ENCODE peak calls at places on chromosomes 5 and 9, in eight cellular contexts. Y is fibroblast of pulmonary artery, A is tibial artery, N is stomach, D is astrocyte, B is cardiac fibroblast, J is brain microvascular endothelial cell, H is MCF 10A. V is an unnamed sample.

GRCh38 chr9:37025381-37026084 is 8.5 kb downstream of the PAX5 start:
- DNase-seq in B (no peak), A (no peak), Y (no peak), N (no peak), H (no peak), D (no peak), J (no peak), V (no peak)

GRCh38 chr5:177372534-177372896 is 11.7 kb upstream of the SLC34A1 start:
- DNase-seq in N (no peak), A (no peak), B (no peak), H (no peak), Y (no peak), J (no peak), D (no peak), V (no peak)

GRCh38 chr5:40124367-40124766 is 555.3 kb upstream of the PTGER4 start:
- DNase-seq in Y (no peak), D (no peak), H (peak; percentile 33), A (no peak), J (no peak), N (no peak), B (peak; percentile 29), V (no peak)

GRCh38 chr5:107512029-107512428 is 158.7 kb downstream of the EFNA5 start:
- DNase-seq in D (no peak), J (no peak), N (no peak), A (no peak), H (no peak), B (no peak), Y (no peak), V (no peak)

GRCh38 chr9:2655411-2655901 is 33.9 kb downstream of the VLDLR start:
- DNase-seq in H (peak; percentile 60), N (no peak), Y (peak; percentile 82), D (peak; percentile 96), B (peak; percentile 95), A (no peak), J (peak; percentile 93), V (no peak)

GRCh38 chr5:74927336-74927735 is 61.1 kb upstream of the FAM169A start:
- DNase-seq in D (no peak), N (no peak), Y (no peak), H (no peak), A (no peak), B (no peak), J (no peak), V (no peak)

GRCh38 chr5:107806705-107807104 is 136.0 kb upstream of the EFNA5 start:
- DNase-seq in Y (no peak), B (no peak), A (no peak), J (peak; percentile 32), D (peak; percentile 88), H (peak; percentile 88), N (no peak), V (no peak)

GRCh38 chr5:61280205-61280604 is 51.9 kb upstream of the ZSWIM6 start:
- DNase-seq in J (peak; percentile 86), H (peak; percentile 92), N (no peak), B (peak; percentile 91), D (peak; percentile 86), A (no peak), Y (peak; percentile 77), V (peak; percentile 61)

DNA sequence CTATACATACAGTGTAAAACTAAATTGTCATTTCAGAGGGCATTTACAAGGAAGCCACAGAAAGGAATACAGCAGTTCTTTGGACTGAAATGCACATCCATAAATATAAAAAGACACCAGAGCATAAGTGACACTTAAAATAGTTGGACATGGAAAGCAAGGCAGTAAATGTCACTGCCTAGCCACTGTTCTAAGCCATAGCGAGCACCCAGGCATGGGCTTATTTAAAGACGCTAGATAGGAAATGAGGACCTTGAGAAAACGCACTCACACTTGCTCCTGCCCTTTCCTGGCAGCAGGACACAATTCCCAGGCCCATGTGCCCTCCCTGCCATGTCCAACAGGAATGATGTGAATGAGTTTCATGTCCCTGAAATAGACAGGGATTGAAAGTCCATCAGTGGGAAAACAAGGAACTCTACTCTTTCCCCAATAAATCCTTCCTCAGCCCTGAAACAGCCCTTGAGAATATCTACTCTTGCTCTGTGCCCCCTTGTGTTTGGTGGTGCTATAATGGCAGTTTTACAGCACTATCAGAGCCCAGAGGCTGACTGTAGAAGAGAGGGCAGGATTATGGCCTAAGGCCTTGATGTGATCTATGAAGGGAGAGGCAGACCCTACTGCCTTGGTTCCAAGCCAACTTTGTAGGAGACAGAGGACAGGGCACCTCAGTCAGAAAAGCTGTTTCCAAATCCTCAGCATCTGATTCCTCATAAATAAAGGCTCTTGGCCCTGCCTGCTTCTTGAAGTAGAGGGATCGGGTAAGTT is 182.9 kb downstream of the SAXO1 start:
- DNase-seq in H (no peak), D (no peak), Y (no peak), J (no peak), N (no peak), B (no peak), A (no peak), V (no peak)
- TF ChIP-seq CTCF in H (no peak), D (no peak), Y (no peak), J (no peak), N (no peak), B (no peak), A (no peak), V (no peak)

DNA sequence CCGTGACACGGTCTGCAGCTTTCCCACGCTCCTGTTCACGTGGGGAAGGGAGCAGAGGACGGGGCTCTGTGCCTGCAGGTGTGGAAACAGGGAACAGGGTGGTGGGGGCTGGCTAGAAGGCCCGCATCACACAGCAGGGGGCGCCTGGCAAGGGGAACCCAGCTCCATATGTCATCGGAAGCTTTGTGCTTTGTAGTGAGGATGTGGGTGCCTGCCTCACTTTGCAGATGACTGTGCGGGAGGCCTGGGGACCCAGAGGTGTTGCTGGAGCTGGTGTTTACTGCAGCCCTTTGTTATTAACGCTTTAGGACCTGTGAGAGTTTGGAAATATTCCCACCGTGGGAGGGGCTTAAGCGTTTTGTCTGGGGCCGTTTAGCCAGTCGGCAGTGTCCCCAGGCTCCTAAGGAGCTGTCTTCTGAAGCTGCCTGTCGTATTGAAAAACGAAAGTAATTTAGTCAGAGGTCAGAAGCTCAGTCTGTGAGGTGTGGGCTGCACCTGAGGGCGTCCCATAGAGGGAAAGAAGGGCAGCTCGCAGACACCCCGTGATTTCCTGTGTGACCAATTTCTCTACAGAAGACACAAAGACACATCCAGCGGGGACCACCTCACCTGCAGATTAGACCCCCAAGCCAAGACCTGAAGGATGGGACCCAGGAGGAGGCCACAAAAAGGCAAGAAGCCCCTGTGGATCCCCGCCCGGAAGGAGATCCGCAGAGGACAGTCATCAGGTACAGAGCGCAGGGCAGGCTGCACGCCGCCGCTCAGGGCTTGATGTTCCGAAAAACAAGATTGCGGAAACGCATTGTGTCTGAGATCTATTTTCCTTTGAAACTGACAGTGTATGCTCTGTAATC is 9.1 kb downstream of the MAN1B1 start:
- DNase-seq in H (no peak), J (no peak), N (peak; percentile 46), Y (no peak), A (no peak), D (no peak), B (no peak), V (peak; percentile 57)
- TF ChIP-seq CTCF in H (no peak), J (peak; percentile 32), N (no peak), Y (peak; percentile 6), A (no peak), D (no peak), B (no peak), V (no peak)

GRCh38 chr9:127165096-127165495 is 42.7 kb upstream of the ANGPTL2 start:
- DNase-seq in J (no peak), H (no peak), B (no peak), Y (no peak), A (peak; percentile 33), D (no peak), N (peak; percentile 24), V (no peak)

GRCh38 chr9:127163409-127163808 is 41.0 kb upstream of the ANGPTL2 start:
- DNase-seq in H (peak; percentile 71), D (peak; percentile 73), A (no peak), N (no peak), Y (peak; percentile 88), B (peak; percentile 88), J (peak; percentile 48), V (no peak)

GRCh38 chr9:127162046-127162445 is 39.6 kb upstream of the ANGPTL2 start:
- DNase-seq in D (no peak), J (no peak), A (peak; percentile 12), B (no peak), H (peak; percentile 36), N (no peak), Y (no peak), V (no peak)

GRCh38 chr9:127161081-127161621 is 38.7 kb upstream of the ANGPTL2 start:
- DNase-seq in H (no peak), B (no peak), Y (no peak), N (peak; percentile 17), D (no peak), A (peak; percentile 46), J (no peak), V (no peak)

DNA sequence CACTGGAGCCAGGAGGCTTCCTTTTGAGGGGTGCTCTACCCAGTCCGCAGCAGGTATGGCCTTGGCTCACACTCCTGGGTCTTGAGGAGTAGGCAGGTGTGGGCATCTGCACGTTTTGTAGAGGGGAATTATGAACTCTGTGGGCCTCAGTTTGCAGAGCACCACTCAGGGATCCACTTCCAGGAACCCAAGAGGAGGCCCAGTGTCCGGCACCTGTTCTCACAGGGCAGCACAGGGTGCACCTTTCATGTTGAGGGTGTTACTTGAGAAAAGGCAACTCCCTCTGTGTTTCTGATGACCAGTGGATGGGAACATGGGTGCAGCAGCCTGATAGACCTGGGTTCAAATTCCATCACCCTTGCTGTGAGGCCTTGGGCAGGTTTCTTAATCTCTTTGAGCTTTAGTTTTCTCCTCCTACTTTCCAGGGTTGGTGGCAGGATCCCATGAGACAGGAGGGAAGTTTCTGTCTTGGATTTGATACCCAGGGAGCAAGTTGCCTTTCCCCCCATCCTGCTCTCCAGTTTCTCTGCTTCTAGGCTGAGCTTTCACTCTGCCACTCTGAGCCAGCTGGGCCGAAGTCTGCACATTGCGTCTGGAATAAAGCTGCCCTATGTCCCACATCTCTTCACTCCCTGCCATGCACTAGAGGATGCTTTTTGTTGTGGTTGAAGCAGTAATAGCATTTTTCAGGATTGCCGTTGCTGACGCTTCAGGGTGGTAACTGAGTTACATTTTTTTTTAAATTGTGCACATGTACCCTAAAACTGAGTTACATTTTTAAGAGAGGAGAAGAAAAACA is 40.3 kb upstream of the ANGPTL2 start:
- DNase-seq in Y (no peak), A (peak; percentile 32), H (no peak), B (no peak), N (peak; percentile 11), D (no peak), J (no peak), V (no peak)
- TF ChIP-seq CTCF in Y (no peak), A (no peak), H (no peak), B (no peak), N (no peak), D (no peak), J (no peak), V (no peak)

GRCh38 chr5:72358925-72359324 is 38.8 kb downstream of the PTCD2 start:
- DNase-seq in B (no peak), J (no peak), Y (no peak), N (no peak), D (no peak), H (no peak), A (no peak), V (no peak)

GRCh38 chr5:72353046-72353445 is 32.9 kb downstream of the PTCD2 start:
- DNase-seq in D (peak; percentile 54), Y (peak; percentile 42), J (peak; percentile 69), A (no peak), H (no peak), B (peak; percentile 73), N (no peak), V (no peak)

GRCh38 chr5:72356361-72356760 is 36.2 kb downstream of the PTCD2 start:
- DNase-seq in B (no peak), J (no peak), Y (no peak), N (no peak), H (no peak), D (no peak), A (no peak), V (no peak)

DNA sequence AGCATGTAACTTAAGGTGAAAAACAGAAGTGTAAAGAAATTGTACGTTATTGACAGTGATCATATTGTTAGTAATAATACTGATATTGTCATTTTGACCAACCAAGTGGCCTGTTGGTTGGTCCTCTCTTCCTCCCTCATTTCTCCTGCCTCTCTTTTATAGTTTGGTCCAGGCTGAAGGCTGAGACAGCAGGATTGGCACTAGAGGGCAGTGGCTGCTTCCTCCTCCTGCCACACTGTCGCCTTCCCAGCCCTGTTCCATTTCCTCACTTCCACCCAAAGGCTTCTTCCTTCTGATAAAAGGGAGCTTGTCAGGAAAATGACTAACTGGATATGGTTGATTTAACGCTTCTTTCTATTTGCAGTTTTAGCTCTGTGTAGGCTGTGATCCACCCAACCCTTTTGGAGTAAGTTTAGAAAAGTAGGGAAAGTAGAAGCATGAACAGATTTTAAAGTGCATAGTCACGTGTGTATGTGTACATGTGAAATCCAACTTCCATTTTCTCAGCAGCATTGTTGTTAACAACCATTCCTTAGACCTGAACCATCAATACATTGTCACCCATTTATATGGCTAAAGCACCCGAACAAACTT is 35.6 kb downstream of the PTCD2 start:
- DNase-seq in H (peak; percentile 61), N (no peak), J (peak; percentile 18), A (peak; percentile 69), B (peak; percentile 58), Y (peak; percentile 64), D (no peak), V (no peak)
- TF ChIP-seq CTCF in H (peak; percentile 35), N (no peak), J (peak; percentile 77), A (peak; percentile 40), B (peak; percentile 46), Y (peak; percentile 61), D (peak; percentile 37), V (no peak)